ENCODE peak calls at places on chromosomes 7 and 10, in seven cellular contexts. One of them, this sample, is unnamed.

GRCh38 chr10:4190876-4191275 is 405.9 kb upstream of the KLF6 start:
- DNase-seq in breast epithelium: no peak
- DNase-seq in progenitor cell of endocrine pancreas: no peak
- DNase-seq in coronary artery: no peak
- DNase-seq in lower leg skin: no peak
- DNase-seq in nephron progenitor cell: no peak
- DNase-seq in AG04449: no peak
- DNase-seq in this sample: no peak

GRCh38 chr10:68989317-68989990 is 851 bp downstream of the KIFBP start:
- DNase-seq in breast epithelium: no peak
- DNase-seq in progenitor cell of endocrine pancreas: no peak
- DNase-seq in coronary artery: no peak
- DNase-seq in lower leg skin: no peak
- DNase-seq in nephron progenitor cell: peak; percentile 28
- DNase-seq in AG04449: no peak
- DNase-seq in this sample: no peak

GRCh38 chr10:31952066-31952465 is 23.4 kb upstream of the ARHGAP12 start:
- DNase-seq in breast epithelium: no peak
- DNase-seq in progenitor cell of endocrine pancreas: no peak
- DNase-seq in coronary artery: no peak
- DNase-seq in lower leg skin: no peak
- DNase-seq in nephron progenitor cell: no peak
- DNase-seq in AG04449: no peak
- DNase-seq in this sample: no peak

GRCh38 chr10:125107166-125107949 is 53.0 kb downstream of the CTBP2 start:
- DNase-seq in breast epithelium: no peak
- DNase-seq in progenitor cell of endocrine pancreas: no peak
- DNase-seq in coronary artery: no peak
- DNase-seq in lower leg skin: no peak
- DNase-seq in nephron progenitor cell: no peak
- DNase-seq in AG04449: no peak
- DNase-seq in this sample: no peak

GRCh38 chr10:98209441-98209840 is 58.6 kb downstream of the LOXL4 start:
- DNase-seq in breast epithelium: no peak
- DNase-seq in progenitor cell of endocrine pancreas: no peak
- DNase-seq in coronary artery: no peak
- DNase-seq in lower leg skin: no peak
- DNase-seq in nephron progenitor cell: no peak
- DNase-seq in AG04449: no peak
- DNase-seq in this sample: no peak

GRCh38 chr10:15789793-15790525 is 70.2 kb upstream of the ITGA8 start:
- DNase-seq in breast epithelium: no peak
- DNase-seq in progenitor cell of endocrine pancreas: no peak
- DNase-seq in coronary artery: no peak
- DNase-seq in lower leg skin: no peak
- DNase-seq in nephron progenitor cell: no peak
- DNase-seq in AG04449: peak; percentile 64
- DNase-seq in this sample: no peak

GRCh38 chr7:27201231-27202017 is 1.5 kb upstream of the HOXA13 start:
- DNase-seq in breast epithelium: no peak
- DNase-seq in progenitor cell of endocrine pancreas: no peak
- DNase-seq in coronary artery: no peak
- DNase-seq in lower leg skin: peak; percentile 74
- DNase-seq in nephron progenitor cell: no peak
- DNase-seq in AG04449: no peak
- DNase-seq in this sample: no peak

GRCh38 chr10:110898391-110898790 is 20.6 kb downstream of the BBIP1 start:
- DNase-seq in breast epithelium: no peak
- DNase-seq in progenitor cell of endocrine pancreas: no peak
- DNase-seq in coronary artery: no peak
- DNase-seq in lower leg skin: no peak
- DNase-seq in nephron progenitor cell: no peak
- DNase-seq in AG04449: no peak
- DNase-seq in this sample: no peak

GRCh38 chr7:142030294-142030693 is 34.6 kb downstream of the MGAM start:
- DNase-seq in breast epithelium: no peak
- DNase-seq in progenitor cell of endocrine pancreas: no peak
- DNase-seq in coronary artery: no peak
- DNase-seq in lower leg skin: no peak
- DNase-seq in nephron progenitor cell: no peak
- DNase-seq in AG04449: no peak
- DNase-seq in this sample: no peak

GRCh38 chr10:18368681-18369080 is 228.5 kb downstream of the CACNB2 start:
- DNase-seq in breast epithelium: no peak
- DNase-seq in progenitor cell of endocrine pancreas: no peak
- DNase-seq in coronary artery: no peak
- DNase-seq in lower leg skin: no peak
- DNase-seq in nephron progenitor cell: no peak
- DNase-seq in AG04449: no peak
- DNase-seq in this sample: no peak

GRCh38 chr10:111486346-111486745 is 409.5 kb downstream of the ADRA2A start:
- DNase-seq in breast epithelium: no peak
- DNase-seq in progenitor cell of endocrine pancreas: no peak
- DNase-seq in coronary artery: no peak
- DNase-seq in lower leg skin: no peak
- DNase-seq in nephron progenitor cell: no peak
- DNase-seq in AG04449: no peak
- DNase-seq in this sample: no peak

GRCh38 chr7:132377703-132378584 is 198.3 kb downstream of the PLXNA4 start:
- DNase-seq in breast epithelium: no peak
- DNase-seq in progenitor cell of endocrine pancreas: no peak
- DNase-seq in coronary artery: no peak
- DNase-seq in lower leg skin: no peak
- DNase-seq in nephron progenitor cell: no peak
- DNase-seq in AG04449: no peak
- DNase-seq in this sample: no peak

GRCh38 chr10:132129431-132129830 is 57.3 kb upstream of the DPYSL4 start:
- DNase-seq in breast epithelium: no peak
- DNase-seq in progenitor cell of endocrine pancreas: no peak
- DNase-seq in coronary artery: no peak
- DNase-seq in lower leg skin: no peak
- DNase-seq in nephron progenitor cell: no peak
- DNase-seq in AG04449: no peak
- DNase-seq in this sample: no peak

GRCh38 chr7:22185559-22185958 is 171.4 kb downstream of the RAPGEF5 start:
- DNase-seq in breast epithelium: no peak
- DNase-seq in progenitor cell of endocrine pancreas: no peak
- DNase-seq in coronary artery: no peak
- DNase-seq in lower leg skin: no peak
- DNase-seq in nephron progenitor cell: no peak
- DNase-seq in AG04449: no peak
- DNase-seq in this sample: no peak

GRCh38 chr7:77537136-77537594 is at the start of gene PTPN12:
- DNase-seq in breast epithelium: no peak
- DNase-seq in progenitor cell of endocrine pancreas: peak; percentile 53
- DNase-seq in coronary artery: no peak
- DNase-seq in lower leg skin: peak; percentile 95
- DNase-seq in nephron progenitor cell: no peak
- DNase-seq in AG04449: no peak
- DNase-seq in this sample: no peak

GRCh38 chr10:77458986-77459590 is 178.5 kb downstream of the KCNMA1 start:
- DNase-seq in breast epithelium: no peak
- DNase-seq in progenitor cell of endocrine pancreas: no peak
- DNase-seq in coronary artery: no peak
- DNase-seq in lower leg skin: no peak
- DNase-seq in nephron progenitor cell: no peak
- DNase-seq in AG04449: no peak
- DNase-seq in this sample: no peak

GRCh38 chr10:3413937-3414710 is 241.5 kb upstream of the PITRM1 start:
- DNase-seq in breast epithelium: no peak
- DNase-seq in progenitor cell of endocrine pancreas: no peak
- DNase-seq in coronary artery: no peak
- DNase-seq in lower leg skin: peak; percentile 74
- DNase-seq in nephron progenitor cell: no peak
- DNase-seq in AG04449: no peak
- DNase-seq in this sample: no peak

GRCh38 chr7:27141591-27142561 is 1.6 kb downstream of the HOXA5 start:
- DNase-seq in breast epithelium: peak; percentile 20
- DNase-seq in progenitor cell of endocrine pancreas: no peak
- DNase-seq in coronary artery: peak; percentile 65
- DNase-seq in lower leg skin: peak; percentile 80
- DNase-seq in nephron progenitor cell: no peak
- DNase-seq in AG04449: no peak
- DNase-seq in this sample: peak; percentile 43

GRCh38 chr10:43453266-43453831 is 16.4 kb downstream of the ZNF487 start:
- DNase-seq in breast epithelium: no peak
- DNase-seq in progenitor cell of endocrine pancreas: no peak
- DNase-seq in coronary artery: no peak
- DNase-seq in lower leg skin: no peak
- DNase-seq in nephron progenitor cell: no peak
- DNase-seq in AG04449: no peak
- DNase-seq in this sample: no peak

GRCh38 chr7:3695602-3696001 is 394.6 kb downstream of the SDK1 start:
- DNase-seq in breast epithelium: no peak
- DNase-seq in progenitor cell of endocrine pancreas: no peak
- DNase-seq in coronary artery: no peak
- DNase-seq in lower leg skin: no peak
- DNase-seq in nephron progenitor cell: no peak
- DNase-seq in AG04449: no peak
- DNase-seq in this sample: no peak
- TF ChIP-seq CTCF in breast epithelium: peak; percentile 17
- TF ChIP-seq CTCF in progenitor cell of endocrine pancreas: no peak
- TF ChIP-seq CTCF in coronary artery: no peak
- TF ChIP-seq CTCF in lower leg skin: no peak
- TF ChIP-seq CTCF in nephron progenitor cell: no peak
- TF ChIP-seq CTCF in AG04449: no peak
- TF ChIP-seq CTCF in this sample: no peak

DNA sequence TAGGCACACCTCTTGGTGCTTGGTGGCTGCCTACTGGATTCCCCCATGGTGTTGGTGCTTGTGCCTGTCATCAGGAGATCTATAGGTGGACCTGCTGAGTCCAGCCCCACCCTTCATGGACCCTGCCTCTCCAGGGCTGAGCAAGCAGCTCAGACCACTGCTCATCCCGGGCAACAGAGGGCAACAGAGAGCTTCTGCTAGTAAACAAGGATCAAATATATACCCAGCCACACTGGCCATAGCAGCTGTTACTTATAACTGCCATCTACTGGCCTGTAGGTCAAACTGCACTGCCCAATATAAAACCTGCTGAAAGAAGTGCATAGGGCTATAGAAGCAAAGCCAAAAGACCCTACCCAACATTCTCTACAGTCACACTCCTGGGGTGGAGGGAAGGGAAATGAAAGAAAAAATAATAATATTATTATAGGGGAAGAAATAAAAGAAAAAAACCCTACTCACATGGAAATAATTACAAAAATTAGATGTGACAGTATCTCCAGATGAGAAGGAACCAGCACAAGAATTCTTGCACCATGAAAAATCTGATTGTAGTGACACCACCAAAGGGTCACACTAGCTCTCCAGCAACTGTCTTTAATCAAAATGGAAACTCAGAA is 54.9 kb upstream of the ZNF800 start:
- DNase-seq in breast epithelium: no peak
- DNase-seq in progenitor cell of endocrine pancreas: no peak
- DNase-seq in coronary artery: no peak
- DNase-seq in lower leg skin: no peak
- DNase-seq in nephron progenitor cell: peak; percentile 5
- DNase-seq in AG04449: no peak
- DNase-seq in this sample: peak; percentile 9
- TF ChIP-seq CTCF in breast epithelium: no peak
- TF ChIP-seq CTCF in progenitor cell of endocrine pancreas: peak; percentile 25
- TF ChIP-seq CTCF in coronary artery: no peak
- TF ChIP-seq CTCF in lower leg skin: no peak
- TF ChIP-seq CTCF in nephron progenitor cell: peak; percentile 41
- TF ChIP-seq CTCF in AG04449: peak; percentile 32
- TF ChIP-seq CTCF in this sample: no peak

GRCh38 chr10:86385806-86386205 is 19.2 kb upstream of the GRID1 start:
- DNase-seq in breast epithelium: peak; percentile 15
- DNase-seq in progenitor cell of endocrine pancreas: no peak
- DNase-seq in coronary artery: peak; percentile 62
- DNase-seq in lower leg skin: no peak
- DNase-seq in nephron progenitor cell: no peak
- DNase-seq in AG04449: no peak
- DNase-seq in this sample: no peak

GRCh38 chr10:86390337-86391120 is 23.9 kb upstream of the GRID1 start:
- DNase-seq in breast epithelium: no peak
- DNase-seq in progenitor cell of endocrine pancreas: no peak
- DNase-seq in coronary artery: no peak
- DNase-seq in lower leg skin: peak; percentile 48
- DNase-seq in nephron progenitor cell: no peak
- DNase-seq in AG04449: no peak
- DNase-seq in this sample: no peak

GRCh38 chr10:86388119-86388704 is 21.6 kb upstream of the GRID1 start:
- DNase-seq in breast epithelium: peak; percentile 8
- DNase-seq in progenitor cell of endocrine pancreas: no peak
- DNase-seq in coronary artery: peak; percentile 50
- DNase-seq in lower leg skin: peak; percentile 57
- DNase-seq in nephron progenitor cell: no peak
- DNase-seq in AG04449: no peak
- DNase-seq in this sample: no peak

GRCh38 chr10:86389441-86390193 is 23.0 kb upstream of the GRID1 start:
- DNase-seq in breast epithelium: no peak
- DNase-seq in progenitor cell of endocrine pancreas: peak; percentile 52
- DNase-seq in coronary artery: peak; percentile 68
- DNase-seq in lower leg skin: peak; percentile 81
- DNase-seq in nephron progenitor cell: peak; percentile 81
- DNase-seq in AG04449: no peak
- DNase-seq in this sample: peak; percentile 67

GRCh38 chr10:86387221-86387794 is 20.7 kb upstream of the GRID1 start:
- DNase-seq in breast epithelium: no peak
- DNase-seq in progenitor cell of endocrine pancreas: no peak
- DNase-seq in coronary artery: peak; percentile 49
- DNase-seq in lower leg skin: peak; percentile 62
- DNase-seq in nephron progenitor cell: no peak
- DNase-seq in AG04449: no peak
- DNase-seq in this sample: no peak
- TF ChIP-seq CTCF in breast epithelium: no peak
- TF ChIP-seq CTCF in progenitor cell of endocrine pancreas: no peak
- TF ChIP-seq CTCF in coronary artery: no peak
- TF ChIP-seq CTCF in lower leg skin: no peak
- TF ChIP-seq CTCF in nephron progenitor cell: no peak
- TF ChIP-seq CTCF in AG04449: no peak
- TF ChIP-seq CTCF in this sample: no peak

DNA sequence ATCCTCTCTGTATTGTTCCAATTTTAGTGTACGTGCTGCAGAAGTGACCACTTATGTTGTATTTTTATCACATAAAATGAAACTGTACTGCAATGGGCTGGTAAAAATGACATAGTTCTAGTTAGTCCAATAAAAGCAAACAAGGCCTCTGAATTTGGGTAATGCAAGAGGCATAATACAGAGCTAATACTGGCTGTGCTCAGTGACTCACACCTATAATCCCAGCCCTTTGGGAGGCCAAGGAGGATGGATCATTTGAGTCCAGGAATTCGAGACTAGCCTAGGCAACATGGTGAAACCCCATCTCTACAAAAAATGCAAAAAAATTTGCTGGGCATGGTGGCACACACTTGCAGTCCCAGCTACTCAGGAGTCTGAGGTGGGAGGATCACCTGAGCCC is 70.2 kb downstream of the ABI1 start:
- DNase-seq in breast epithelium: no peak
- DNase-seq in progenitor cell of endocrine pancreas: no peak
- DNase-seq in coronary artery: no peak
- DNase-seq in lower leg skin: no peak
- DNase-seq in nephron progenitor cell: no peak
- DNase-seq in AG04449: no peak
- DNase-seq in this sample: no peak
- TF ChIP-seq CTCF in breast epithelium: no peak
- TF ChIP-seq CTCF in progenitor cell of endocrine pancreas: no peak
- TF ChIP-seq CTCF in coronary artery: no peak
- TF ChIP-seq CTCF in lower leg skin: no peak
- TF ChIP-seq CTCF in nephron progenitor cell: no peak
- TF ChIP-seq CTCF in AG04449: no peak
- TF ChIP-seq CTCF in this sample: no peak